ENCODE peak calls at places on chromosome 18, in nine cellular contexts. D is IMR-90, P is heart left ventricle, X is kidney, V is pancreas, N is Peyer's patch, B is psoas muscle, T is astrocyte, W is transverse colon. J is an unnamed sample.

GRCh38 chr18:10100236-10100635 is 186.4 kb downstream of the VAPA start:
- DNase-seq in D (no peak), P (no peak), X (no peak), V (no peak), N (no peak), B (no peak), T (no peak), W (no peak), J (no peak)

GRCh38 chr18:2617974-2618373 is 37.6 kb upstream of the SMCHD1 start:
- DNase-seq in D (peak; percentile 27), P (no peak), X (no peak), V (no peak), N (no peak), B (no peak), T (peak; percentile 85), W (no peak), J (no peak)

GRCh38 chr18:25352629-25353005 is 651 bp upstream of the ZNF521 start:
- DNase-seq in D (no peak), P (no peak), X (no peak), V (no peak), N (no peak), B (no peak), T (no peak), W (no peak), J (no peak)

GRCh38 chr18:46067431-46068007 is 4.5 kb downstream of the PSTPIP2 start:
- DNase-seq in D (peak; percentile 40), P (no peak), X (peak; percentile 7), V (no peak), N (no peak), B (no peak), T (no peak), W (no peak), J (no peak)

GRCh38 chr18:47795448-47795843 is 135.0 kb downstream of the SMAD2 start:
- DNase-seq in D (no peak), P (no peak), X (no peak), V (no peak), N (no peak), B (no peak), T (no peak), W (no peak), J (no peak)

GRCh38 chr18:13397504-13398163 is 179.1 kb downstream of the LDLRAD4 start:
- DNase-seq in D (no peak), P (no peak), X (no peak), V (no peak), N (no peak), B (no peak), T (no peak), W (no peak), J (no peak)

GRCh38 chr18:77108001-77108692 is 24.4 kb downstream of the MBP start:
- DNase-seq in D (peak; percentile 92), P (peak; percentile 39), X (peak; percentile 76), V (no peak), N (peak; percentile 57), B (peak; percentile 54), T (peak; percentile 94), W (peak; percentile 51), J (no peak)

GRCh38 chr18:54737986-54738385 is 90.3 kb upstream of the RAB27B start:
- DNase-seq in D (peak; percentile 81), P (no peak), X (no peak), V (no peak), N (no peak), B (no peak), T (peak; percentile 78), W (no peak), J (peak; percentile 85)

GRCh38 chr18:13222371-13223281 is 4.1 kb downstream of the LDLRAD4 start:
- DNase-seq in D (peak; percentile 37), P (peak; percentile 89), X (peak; percentile 95), V (no peak), N (no peak), B (peak; percentile 82), T (peak; percentile 50), W (peak; percentile 80), J (no peak)

GRCh38 chr18:48805826-48806535 is 144.8 kb downstream of the SMAD7 start:
- DNase-seq in D (no peak), P (no peak), X (no peak), V (no peak), N (no peak), B (peak; percentile 7), T (no peak), W (peak; percentile 5), J (no peak)

DNA sequence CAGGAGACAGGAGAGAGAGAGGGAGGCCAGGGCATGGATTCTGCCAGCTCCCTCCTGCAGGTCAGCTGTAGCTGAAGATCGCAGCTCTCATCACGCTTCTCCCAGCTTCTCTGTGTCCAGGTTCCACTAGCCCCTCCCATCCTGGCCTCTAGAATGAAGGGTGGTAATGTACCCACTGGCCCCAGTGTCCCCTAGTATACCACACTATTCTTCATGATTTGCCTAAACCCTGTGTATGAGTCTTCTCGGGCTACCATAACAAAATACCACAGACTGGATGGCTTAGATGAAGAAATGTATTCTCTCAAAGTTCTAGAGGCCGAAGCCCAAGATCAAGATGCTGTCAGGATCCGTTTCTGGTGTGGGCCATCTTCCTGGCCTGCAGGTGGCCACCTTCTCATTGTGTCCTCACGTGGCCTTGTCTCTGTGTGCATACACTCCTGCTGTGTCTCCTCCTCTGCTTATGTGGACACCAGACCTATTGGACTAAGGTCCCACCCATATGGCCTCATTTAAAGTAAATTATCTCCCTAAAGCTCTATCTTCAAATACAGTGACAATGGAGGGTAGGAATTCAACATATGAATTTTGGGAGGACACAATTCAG is 77.3 kb downstream of the TNFRSF11A start:
- DNase-seq in D (no peak), P (no peak), X (no peak), V (no peak), N (no peak), B (no peak), T (no peak), W (no peak), J (no peak)
- H3K4me1 ChIP-seq in D (no peaks in the 10 kb centered on the region), P (no peaks in the 10 kb centered on the region), X (no peaks in the 10 kb centered on the region), V (no peaks in the 10 kb centered on the region), N (no peaks in the 10 kb centered on the region), B (no peaks in the 10 kb centered on the region), T (no peaks in the 10 kb centered on the region), W (no peaks in the 10 kb centered on the region), J (no peaks in the 10 kb centered on the region)

GRCh38 chr18:3886575-3887322 is 436.8 kb downstream of the TGIF1 start:
- DNase-seq in D (no peak), P (no peak), X (no peak), V (no peak), N (no peak), B (no peak), T (no peak), W (no peak), J (no peak)

GRCh38 chr18:3889121-3889520 is 439.1 kb downstream of the TGIF1 start:
- DNase-seq in D (peak; percentile 15), P (no peak), X (no peak), V (no peak), N (no peak), B (no peak), T (no peak), W (no peak), J (peak; percentile 32)

GRCh38 chr18:3879836-3880120 is 429.8 kb downstream of the TGIF1 start:
- DNase-seq in D (no peak), P (no peak), X (peak; percentile 68), V (peak; percentile 56), N (no peak), B (no peak), T (no peak), W (no peak), J (no peak)

GRCh38 chr18:3889803-3890202 is 439.8 kb downstream of the TGIF1 start:
- DNase-seq in D (peak; percentile 78), P (no peak), X (peak; percentile 45), V (no peak), N (no peak), B (no peak), T (peak; percentile 91), W (no peak), J (no peak)

GRCh38 chr18:3885209-3885792 is 435.3 kb downstream of the TGIF1 start:
- DNase-seq in D (no peak), P (no peak), X (no peak), V (no peak), N (no peak), B (no peak), T (no peak), W (no peak), J (no peak)
- TF ChIP-seq CTCF in D (no peak), P (no peak), X (no peak), V (peak; percentile 19), N (peak; percentile 7), B (no peak), T (peak; percentile 33), W (no peak), J (peak; percentile 45)

GRCh38 chr18:58288922-58289797 is 245.1 kb downstream of the NEDD4L start:
- DNase-seq in D (peak; percentile 65), P (no peak), X (no peak), V (no peak), N (no peak), B (no peak), T (peak; percentile 74), W (no peak), J (no peak)
- H3K4me1 ChIP-seq in D (peaks cover 11% of the 10 kb centered on the region), P (peaks cover 18% of the 10 kb centered on the region), X (peaks cover 9% of the 10 kb centered on the region), V (peaks cover 63% of the 10 kb centered on the region), N (no peaks in the 10 kb centered on the region), B (peaks cover 56% of the 10 kb centered on the region), T (peaks cover 37% of the 10 kb centered on the region), W (peaks cover 34% of the 10 kb centered on the region), J (peaks cover 49% of the 10 kb centered on the region)

GRCh38 chr18:71426441-71426840 is 1117.7 kb downstream of the CBLN2 start:
- DNase-seq in D (no peak), P (no peak), X (no peak), V (no peak), N (no peak), B (no peak), T (no peak), W (no peak), J (no peak)
- TF ChIP-seq CTCF in D (no peak), P (no peak), X (no peak), V (no peak), N (no peak), B (no peak), T (no peak), W (no peak), J (no peak)

J was measured in foreskin keratinocyte.